ENCODE peak calls at places on chromosomes 6 and 20, in nine cellular contexts. D is progenitor cell of endocrine pancreas, A is GM06990, X is BE2C, R is foreskin keratinocyte, C is prostate gland, M is B cell, B is HFFc6, W is uterus. U is an unnamed sample.

GRCh38 chr6:141451176-141451507 is 681.6 kb upstream of the GJE1 start:
- DNase-seq in A (no peak), C (no peak), W (no peak), B (no peak), X (no peak), R (no peak), D (no peak), M (no peak), U (no peak)

GRCh38 chr20:38645318-38645717 is 43.7 kb downstream of the ARHGAP40 start:
- DNase-seq in M (no peak), X (no peak), D (no peak), A (no peak), W (no peak), B (no peak), R (no peak), C (no peak), U (no peak)

GRCh38 chr6:134373282-134373922 is 55.5 kb upstream of the SGK1 start:
- DNase-seq in W (no peak), D (no peak), C (no peak), M (peak), A (peak), X (no peak), R (peak), B (peak), U (no peak)

GRCh38 chr6:43231735-43232450 is 2.6 kb upstream of the DNPH1 start:
- DNase-seq in A (no peak), W (no peak), X (no peak), R (no peak), D (no peak), M (no peak), C (no peak), B (no peak), U (no peak)

GRCh38 chr6:139587469-139587868 is 213.0 kb upstream of the CITED2 start:
- DNase-seq in C (no peak), R (peak), D (no peak), X (no peak), M (no peak), W (no peak), B (peak), A (no peak), U (no peak)

GRCh38 chr6:43478008-43478372 is 620 bp downstream of the TJAP1 start:
- DNase-seq in X (no peak), B (no peak), W (no peak), R (no peak), D (no peak), M (no peak), A (no peak), C (no peak), U (no peak)

GRCh38 chr20:35698298-35699126 is 640 bp downstream of the NFS1 start:
- DNase-seq in B (no peak), C (peak), M (no peak), A (no peak), R (peak), W (no peak), D (no peak), X (peak), U (no peak)

GRCh38 chr6:150332939-150333591 is 35.7 kb upstream of the IYD start:
- DNase-seq in R (no peak), W (no peak), M (peak), B (no peak), A (no peak), C (no peak), D (no peak), X (no peak), U (no peak)

GRCh38 chr20:46203510-46203837 is 85.4 kb downstream of the CD40 start:
- DNase-seq in A (no peak), B (no peak), M (no peak), C (no peak), D (no peak), R (no peak), W (no peak), X (no peak), U (no peak)

GRCh38 chr20:44273231-44274215 is 26.4 kb downstream of the GDAP1L1 start:
- DNase-seq in B (no peak), A (no peak), M (no peak), R (no peak), W (no peak), C (no peak), D (no peak), X (no peak), U (no peak)

GRCh38 chr6:16683524-16684194 is 77.6 kb downstream of the ATXN1 start:
- DNase-seq in R (peak), X (peak), D (no peak), B (peak), W (peak), M (no peak), A (no peak), C (peak), U (no peak)

GRCh38 chr6:104859225-104860146 is at the start of gene HACE1:
- DNase-seq in C (peak), M (peak), X (peak), B (peak), A (peak), R (peak), D (peak), W (peak), U (peak)

GRCh38 chr6:6920984-6921313 is 186.8 kb upstream of the RREB1 start:
- DNase-seq in D (no peak), W (no peak), R (no peak), M (no peak), B (no peak), C (no peak), X (no peak), A (no peak), U (no peak)

DNA sequence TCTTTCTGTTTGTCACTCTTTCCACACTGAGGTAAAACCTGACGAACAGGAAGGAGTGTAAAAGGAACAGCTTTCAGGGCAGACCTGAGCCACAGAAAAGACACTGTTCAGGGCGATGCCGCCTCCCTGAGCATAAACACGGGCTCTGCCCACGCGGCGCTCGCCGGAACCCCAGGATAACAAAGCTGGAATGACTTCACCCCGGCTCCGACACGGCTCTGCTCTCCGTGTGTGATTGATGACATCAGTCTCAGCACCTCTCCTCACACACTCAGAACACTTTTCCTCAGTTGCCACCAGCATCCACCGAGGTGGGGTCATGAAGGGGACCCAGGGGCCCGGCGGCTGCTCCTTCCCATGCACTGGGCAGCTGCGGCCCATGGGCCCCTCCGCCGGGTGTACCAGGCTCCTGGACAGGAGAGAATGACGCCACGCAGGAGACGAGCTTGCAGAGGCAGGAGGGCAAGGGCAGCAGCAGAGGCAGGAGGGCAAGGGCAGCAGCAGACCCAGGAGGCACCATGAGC is 43.6 kb downstream of the DLL1 start:
- DNase-seq in D (no peak), A (no peak), W (no peak), C (peak), B (no peak), X (no peak), M (peak), R (no peak), U (no peak)
- TF ChIP-seq CTCF in D (no peak), A (no peak), W (no peak), C (peak), B (no peak), X (no peak), M (no peak), R (peak), U (no peak)

GRCh38 chr20:57335392-57335791 is 5.8 kb downstream of the SPO11 start:
- DNase-seq in C (no peak), B (no peak), A (no peak), D (no peak), W (no peak), X (no peak), M (no peak), R (no peak), U (no peak)
- TF ChIP-seq CTCF in C (no peak), B (peak), A (no peak), D (no peak), W (no peak), X (peak), M (no peak), R (peak), U (no peak)

DNA sequence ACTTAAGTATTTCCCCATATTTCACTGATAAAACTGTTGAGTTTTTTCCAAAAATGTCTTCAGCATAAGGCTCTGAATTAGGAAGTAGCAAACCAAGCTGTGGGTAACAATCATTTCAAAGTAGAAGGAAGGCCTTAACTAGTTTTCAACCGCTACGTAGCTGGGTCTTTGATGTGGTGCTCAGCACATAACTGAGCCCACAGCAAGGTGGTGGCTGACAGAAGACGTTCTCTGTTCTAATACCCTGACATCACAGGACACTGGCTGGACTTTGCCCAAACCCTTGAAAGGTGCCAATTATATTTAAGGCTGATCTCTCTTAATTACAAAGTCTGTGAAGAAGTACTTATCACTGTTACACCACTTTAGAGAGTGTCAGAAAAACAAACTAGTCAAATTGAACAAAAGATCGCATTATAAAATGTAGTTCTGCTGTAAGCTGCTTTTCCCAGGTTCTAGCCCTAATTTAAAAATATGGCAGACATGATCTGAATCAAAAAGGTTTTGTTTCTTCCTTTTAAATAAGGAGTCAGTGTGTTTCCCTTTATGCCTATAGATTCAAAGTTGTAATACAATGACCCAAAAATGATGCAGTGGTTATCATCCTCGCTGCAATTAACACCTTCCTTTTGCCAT is 26.7 kb downstream of the MAN1A1 start:
- DNase-seq in M (no peak), W (no peak), C (no peak), B (no peak), D (no peak), X (no peak), R (no peak), A (no peak), U (no peak)
- TF ChIP-seq CTCF in M (no peak), W (no peak), C (no peak), B (no peak), D (no peak), X (no peak), R (no peak), A (no peak), U (no peak)

DNA sequence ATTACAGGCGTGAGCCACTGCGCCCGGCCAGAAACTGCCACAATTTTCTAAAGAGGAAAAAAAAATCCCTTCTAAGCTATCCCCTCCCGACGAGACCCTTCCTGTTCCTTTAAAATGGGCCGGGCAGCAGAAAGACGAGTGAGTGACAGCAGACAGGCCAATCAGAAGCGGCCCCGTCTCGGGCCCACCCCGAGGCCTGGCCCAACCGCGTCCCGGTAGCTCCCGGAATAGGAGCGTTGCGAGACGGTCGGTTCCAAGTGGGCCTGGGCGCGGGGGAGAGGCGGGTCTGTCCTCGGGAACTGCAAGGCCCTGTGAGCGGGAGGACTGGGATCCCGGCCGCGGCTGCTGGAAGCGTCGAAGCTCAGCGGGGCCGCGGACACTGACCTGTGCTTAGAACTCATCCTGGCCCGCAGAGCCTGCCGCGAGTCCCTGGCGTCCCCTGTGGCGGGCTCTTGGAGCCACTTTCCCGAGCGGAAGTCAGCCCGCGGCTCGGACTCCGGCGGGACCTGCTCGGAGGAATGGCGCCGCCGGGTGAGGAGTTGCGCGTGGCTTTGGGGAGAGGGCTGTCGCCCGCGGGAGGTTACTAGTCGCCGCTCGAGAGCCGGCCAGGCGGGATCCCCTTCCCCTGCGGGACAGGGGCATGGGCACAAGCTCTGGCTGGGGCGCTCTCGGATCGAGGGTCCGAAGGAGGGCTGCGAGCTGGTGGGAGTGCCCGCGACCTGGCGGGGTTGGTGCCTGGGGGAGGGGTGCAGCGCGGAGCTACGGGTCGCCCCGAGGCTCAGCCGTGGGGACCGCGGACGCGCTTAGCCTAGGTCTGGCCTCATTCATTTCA is at the start of the genes MROH8 and RPN2:
- DNase-seq in A (peak), W (peak), R (peak), C (peak), D (peak), X (peak), M (peak), B (peak), U (peak)
- TF ChIP-seq CTCF in A (no peak), W (peak), R (no peak), C (no peak), D (no peak), X (no peak), M (no peak), B (peak), U (no peak)

DNA sequence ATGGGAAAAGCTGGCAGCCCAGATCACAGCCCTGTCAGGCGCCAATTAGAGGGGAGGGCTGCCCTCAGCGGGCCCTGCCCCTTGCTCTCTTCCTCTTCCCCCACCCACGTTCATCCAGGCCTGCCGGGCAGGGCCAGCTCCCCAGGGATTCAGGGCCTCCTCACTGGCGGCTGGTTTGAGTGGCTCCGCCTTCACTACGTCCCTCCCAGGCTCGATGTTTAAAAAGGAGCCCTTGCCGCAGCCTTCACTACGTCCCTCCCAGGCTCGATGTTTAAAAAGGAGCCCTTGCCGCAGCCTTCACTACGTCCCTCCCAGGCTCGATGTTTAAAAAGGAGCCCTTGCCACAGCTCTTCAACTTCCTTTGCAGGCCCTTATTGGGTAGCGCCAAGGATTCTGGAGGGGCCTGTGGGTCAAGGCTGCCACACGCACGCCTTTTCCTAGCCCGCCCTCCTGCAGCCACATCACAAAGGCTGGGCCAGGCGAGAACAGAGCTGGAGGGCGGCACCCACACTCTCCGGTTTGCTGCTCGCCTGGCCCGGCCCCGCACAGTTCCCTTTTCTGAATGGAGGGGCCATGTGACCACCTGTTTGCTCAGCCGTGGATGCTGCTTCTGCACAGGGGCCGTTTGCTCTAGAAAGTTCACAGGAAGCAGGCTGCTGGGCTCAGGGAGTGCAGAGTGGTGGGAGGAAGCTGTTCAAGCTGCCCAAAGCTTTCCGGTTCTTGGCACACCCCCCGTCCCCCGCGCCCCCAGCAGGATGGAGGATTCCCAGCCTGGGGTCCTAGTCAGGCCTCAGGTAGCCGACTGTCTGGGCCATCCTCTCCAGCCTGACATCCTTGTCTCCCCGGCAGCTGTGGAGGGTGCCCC is 1.6 kb downstream of the SLC17A9 start:
- DNase-seq in D (peak), B (peak), C (peak), R (no peak), M (peak), W (peak), X (peak), A (peak), U (no peak)
- TF ChIP-seq CTCF in D (no peak), B (no peak), C (no peak), R (no peak), M (no peak), W (no peak), X (no peak), A (no peak), U (no peak)

DNA sequence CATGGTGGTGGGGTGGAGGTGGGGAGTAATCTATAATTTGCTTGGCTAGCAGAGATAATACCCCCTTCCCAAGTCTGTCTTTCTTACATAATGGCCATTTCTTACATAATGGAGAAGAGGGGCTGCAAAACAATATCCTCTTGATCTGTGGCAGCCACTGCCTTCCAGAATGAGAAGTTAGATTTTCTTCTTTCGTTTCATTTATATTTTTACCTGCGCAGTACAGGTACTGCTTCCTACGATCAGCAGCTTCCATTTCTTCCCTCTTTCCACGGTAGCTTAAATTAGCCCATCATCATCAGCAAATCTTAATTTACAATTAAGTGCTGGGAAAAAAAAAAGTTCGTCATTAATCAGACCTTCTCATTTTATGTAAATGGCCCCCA is 30.2 kb downstream of the GNAS start:
- DNase-seq in D (no peak), W (no peak), B (no peak), R (no peak), A (no peak), C (no peak), M (no peak), X (no peak), U (no peak)
- TF ChIP-seq CTCF in D (no peak), W (no peak), B (no peak), R (no peak), A (no peak), C (no peak), M (no peak), X (no peak), U (no peak)

U was measured in mesothelial cell of epicardium.